ENCODE peak calls at places on chromosome 11, in ten cellular contexts. I, S, B, L, W, O, V, A, E and C are unnamed samples.
A peak's percentile ranks its signal among the peaks of the same experiment; 100 is the strongest.

GRCh38 chr11:113906515-113906914 is 1.9 kb downstream of the HTR3B start:
- DNase-seq in I (no peak), S (no peak), B (no peak), L (no peak), W (no peak), O (no peak), V (peak; percentile 60), A (no peak), E (no peak), C (no peak)

GRCh38 chr11:69969890-69970784 is 108.0 kb upstream of the ANO1 start:
- DNase-seq in I (peak; percentile 57), S (no peak), B (no peak), L (peak; percentile 94), W (no peak), O (no peak), V (peak; percentile 54), A (peak; percentile 18), E (no peak), C (no peak)

GRCh38 chr11:35034401-35034800 is 104.6 kb upstream of the CD44 start:
- DNase-seq in I (no peak), S (no peak), B (no peak), L (no peak), W (no peak), O (no peak), V (no peak), A (no peak), E (no peak), C (no peak)

GRCh38 chr11:98729118-98729517 is 291.6 kb upstream of the CNTN5 start:
- DNase-seq in I (no peak), S (no peak), B (no peak), L (no peak), W (no peak), O (no peak), V (no peak), A (no peak), E (no peak), C (no peak)

GRCh38 chr11:111734383-111735261 is 31.6 kb downstream of the PPP2R1B start:
- DNase-seq in I (no peak), S (no peak), B (no peak), L (no peak), W (no peak), O (no peak), V (no peak), A (peak; percentile 55), E (peak; percentile 70), C (no peak)

GRCh38 chr11:116207781-116208180 is 565.0 kb downstream of the BUD13 start:
- DNase-seq in I (no peak), S (no peak), B (no peak), L (no peak), W (no peak), O (no peak), V (no peak), A (no peak), E (no peak), C (no peak)

GRCh38 chr11:95218149-95218548 is 12.9 kb downstream of the SESN3 start:
- DNase-seq in I (no peak), S (no peak), B (no peak), L (no peak), W (no peak), O (no peak), V (no peak), A (no peak), E (no peak), C (no peak)

GRCh38 chr11:66970808-66971442 is 4.2 kb upstream of the C11orf86 start:
- DNase-seq in I (no peak), S (peak; percentile 100), B (peak; percentile 100), L (peak; percentile 67), W (peak; percentile 100), O (no peak), V (peak; percentile 85), A (peak; percentile 100), E (no peak), C (no peak)

GRCh38 chr11:86761978-86762377 is 38.4 kb upstream of the PRSS23 start:
- DNase-seq in I (no peak), S (peak; percentile 72), B (peak; percentile 29), L (no peak), W (no peak), O (no peak), V (no peak), A (peak; percentile 51), E (no peak), C (no peak)

GRCh38 chr11:48122246-48122645 is 94.4 kb upstream of the OR4B1 start:
- DNase-seq in I (no peak), S (no peak), B (no peak), L (no peak), W (no peak), O (no peak), V (no peak), A (no peak), E (no peak), C (no peak)

GRCh38 chr11:45806937-45807791 is 2.2 kb downstream of the SLC35C1 start:
- DNase-seq in I (no peak), S (no peak), B (no peak), L (no peak), W (no peak), O (no peak), V (no peak), A (no peak), E (no peak), C (no peak)

GRCh38 chr11:3859373-3859881 is 4.0 kb downstream of the STIM1 start:
- DNase-seq in I (peak; percentile 67), S (no peak), B (no peak), L (no peak), W (no peak), O (peak; percentile 85), V (no peak), A (no peak), E (no peak), C (no peak)

GRCh38 chr11:64742087-64742939 is 1.6 kb downstream of the RASGRP2 start:
- DNase-seq in I (peak; percentile 70), S (no peak), B (no peak), L (no peak), W (no peak), O (no peak), V (peak; percentile 36), A (peak; percentile 47), E (peak; percentile 84), C (no peak)

GRCh38 chr11:72354356-72355115 is 79.8 kb downstream of the CLPB start:
- DNase-seq in I (no peak), S (peak; percentile 31), B (peak; percentile 21), L (no peak), W (peak; percentile 32), O (no peak), V (peak; percentile 27), A (peak; percentile 26), E (no peak), C (no peak)

GRCh38 chr11:133337905-133338536 is 194.3 kb downstream of the OPCML start:
- DNase-seq in I (no peak), S (no peak), B (no peak), L (no peak), W (no peak), O (no peak), V (no peak), A (no peak), E (no peak), C (no peak)

GRCh38 chr11:126431401-126432064 is 76.0 kb downstream of the ST3GAL4 start:
- DNase-seq in I (no peak), S (peak; percentile 72), B (peak; percentile 8), L (no peak), W (no peak), O (no peak), V (peak; percentile 51), A (peak; percentile 58), E (no peak), C (no peak)

GRCh38 chr11:2699185-2699530 is 636 bp downstream of the KCNQ1OT1 start:
- DNase-seq in I (no peak), S (peak; percentile 9), B (no peak), L (peak; percentile 63), W (no peak), O (no peak), V (no peak), A (peak; percentile 19), E (peak; percentile 83), C (no peak)

DNA sequence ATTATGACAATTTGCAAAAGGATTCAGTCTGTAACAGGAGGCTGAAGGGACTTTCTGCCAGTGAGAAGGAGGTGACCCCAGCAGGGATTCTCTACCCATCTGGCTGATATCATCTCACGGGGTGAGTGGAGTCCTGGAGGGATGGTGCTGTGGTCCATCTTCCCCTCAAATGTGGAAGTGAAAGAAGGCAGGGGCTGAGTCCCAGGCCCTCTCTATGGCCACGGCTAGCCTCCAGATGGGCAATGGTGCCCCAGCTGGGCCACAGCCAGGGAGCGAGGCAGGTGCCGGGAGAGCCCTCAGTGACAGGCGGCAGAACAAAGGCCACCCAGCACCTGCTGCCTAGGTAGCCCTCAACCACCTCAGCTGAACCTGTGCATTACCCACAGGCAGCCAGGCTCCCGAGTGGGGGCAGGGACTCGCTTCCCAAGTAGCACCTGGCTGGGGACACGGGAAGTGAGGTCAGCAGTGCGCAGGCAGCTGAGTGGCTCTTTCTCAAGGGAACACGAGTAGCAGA is 6.7 kb downstream of the NECTIN1 start:
- DNase-seq in I (peak; percentile 55), S (no peak), B (no peak), L (peak; percentile 53), W (no peak), O (peak; percentile 78), V (no peak), A (no peak), E (no peak), C (no peak)
- TF ChIP-seq CTCF in I (no peak), S (no peak), B (no peak), L (no peak), W (no peak), O (no peak), V (no peak), A (no peak), E (no peak), C (no peak)

GRCh38 chr11:97140885-97141494 is 751.2 kb downstream of the JRKL start:
- DNase-seq in I (peak; percentile 6), S (no peak), B (peak; percentile 38), L (no peak), W (no peak), O (peak; percentile 39), V (peak; percentile 22), A (peak; percentile 6), E (no peak), C (no peak)
- TF ChIP-seq CTCF in I (peak; percentile 24), S (peak; percentile 24), B (peak; percentile 58), L (peak; percentile 44), W (peak; percentile 62), O (peak; percentile 80), V (peak; percentile 54), A (no peak), E (peak; percentile 2), C (peak; percentile 22)

GRCh38 chr11:77473801-77474508 is at the start of gene PAK1:
- DNase-seq in I (peak; percentile 91), S (peak; percentile 86), B (peak; percentile 77), L (peak; percentile 96), W (peak; percentile 45), O (peak; percentile 90), V (peak; percentile 98), A (peak; percentile 78), E (peak; percentile 94), C (peak; percentile 51)
- TF ChIP-seq CTCF in I (peak; percentile 30), S (peak; percentile 24), B (peak; percentile 44), L (peak; percentile 28), W (peak; percentile 26), O (peak; percentile 31), V (peak; percentile 43), A (peak; percentile 31), E (peak; percentile 13), C (no peak)

DNA sequence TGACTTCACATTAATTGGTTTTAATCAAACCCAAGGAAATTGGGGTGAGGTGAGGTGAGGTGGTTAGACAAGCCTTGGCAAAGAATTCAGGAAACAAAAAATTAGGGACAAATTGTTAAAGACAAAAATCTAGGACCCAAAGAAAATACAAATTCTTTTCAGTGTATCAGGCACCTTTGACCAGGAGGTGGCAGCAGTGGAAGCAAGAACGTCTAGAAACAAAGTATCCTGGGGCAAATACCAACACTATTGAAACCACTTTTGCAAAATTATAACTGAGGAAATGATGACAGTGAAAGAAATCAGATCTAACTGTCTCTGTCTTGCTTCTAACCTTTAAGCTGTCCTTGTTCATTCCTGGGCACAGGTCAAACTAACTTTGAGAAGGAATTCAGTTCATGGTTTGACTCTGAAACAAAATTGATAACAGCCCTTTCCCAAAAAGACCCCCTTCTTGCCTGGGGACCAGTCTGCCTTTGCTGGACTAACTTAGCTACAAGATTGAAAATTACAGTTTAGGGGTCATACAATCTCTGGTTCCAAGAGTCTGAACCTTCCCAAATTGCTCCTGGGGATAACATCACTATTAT is 11.1 kb upstream of the ALKBH8 start:
- DNase-seq in I (peak; percentile 62), S (peak; percentile 47), B (peak; percentile 41), L (no peak), W (no peak), O (peak; percentile 56), V (peak; percentile 65), A (peak; percentile 71), E (no peak), C (no peak)
- TF ChIP-seq CTCF in I (peak; percentile 64), S (peak; percentile 83), B (peak; percentile 61), L (peak; percentile 71), W (peak; percentile 76), O (peak; percentile 71), V (peak; percentile 89), A (peak; percentile 81), E (peak; percentile 75), C (peak; percentile 80)